ENCODE peak calls at places on chromosome 1, in nine cellular contexts. One of them, this sample, is unnamed.

GRCh38 chr1:183577897-183578470 is 12.3 kb downstream of the NCF2 start:
- DNase-seq in HFF-Myc: no peak
- DNase-seq in HCEC 1CT: no peak
- DNase-seq in RKO: no peak
- DNase-seq in foreskin fibroblast: no peak
- DNase-seq in T-helper 2 cell: no peak
- DNase-seq in GM19239: no peak
- DNase-seq in HEK293T: no peak
- DNase-seq in GM23338: no peak
- DNase-seq in this sample: no peak

GRCh38 chr1:149843302-149844041 is 55.9 kb upstream of the BOLA1 start:
- DNase-seq in HFF-Myc: no peak
- DNase-seq in HCEC 1CT: peak; percentile 0
- DNase-seq in RKO: peak; percentile 48
- DNase-seq in foreskin fibroblast: peak; percentile 32
- DNase-seq in T-helper 2 cell: no peak
- DNase-seq in GM19239: no peak
- DNase-seq in HEK293T: no peak
- DNase-seq in GM23338: peak; percentile 2
- DNase-seq in this sample: peak; percentile 1

GRCh38 chr1:247335871-247336270 is 4.2 kb upstream of the ZNF496 start:
- DNase-seq in HFF-Myc: no peak
- DNase-seq in HCEC 1CT: no peak
- DNase-seq in RKO: no peak
- DNase-seq in foreskin fibroblast: no peak
- DNase-seq in T-helper 2 cell: no peak
- DNase-seq in GM19239: no peak
- DNase-seq in HEK293T: no peak
- DNase-seq in GM23338: peak; percentile 67
- DNase-seq in this sample: no peak

GRCh38 chr1:86258106-86258505 is 101.5 kb upstream of the COL24A1 start:
- DNase-seq in HFF-Myc: no peak
- DNase-seq in HCEC 1CT: peak; percentile 36
- DNase-seq in RKO: no peak
- DNase-seq in foreskin fibroblast: peak; percentile 74
- DNase-seq in T-helper 2 cell: no peak
- DNase-seq in GM19239: no peak
- DNase-seq in HEK293T: no peak
- DNase-seq in GM23338: no peak
- DNase-seq in this sample: no peak

GRCh38 chr1:244636488-244637259 is 16.3 kb upstream of the DESI2 start:
- DNase-seq in HFF-Myc: no peak
- DNase-seq in HCEC 1CT: no peak
- DNase-seq in RKO: no peak
- DNase-seq in foreskin fibroblast: no peak
- DNase-seq in T-helper 2 cell: no peak
- DNase-seq in GM19239: no peak
- DNase-seq in HEK293T: no peak
- DNase-seq in GM23338: peak; percentile 33
- DNase-seq in this sample: no peak

GRCh38 chr1:160942926-160943325 is 11.7 kb downstream of the ITLN2 start:
- DNase-seq in HFF-Myc: no peak
- DNase-seq in HCEC 1CT: no peak
- DNase-seq in RKO: peak; percentile 21
- DNase-seq in foreskin fibroblast: no peak
- DNase-seq in T-helper 2 cell: no peak
- DNase-seq in GM19239: no peak
- DNase-seq in HEK293T: no peak
- DNase-seq in GM23338: peak; percentile 55
- DNase-seq in this sample: no peak

GRCh38 chr1:79079770-79080169 is 73.2 kb upstream of the ADGRL4 start:
- DNase-seq in HFF-Myc: peak; percentile 85
- DNase-seq in HCEC 1CT: peak; percentile 91
- DNase-seq in RKO: peak; percentile 61
- DNase-seq in foreskin fibroblast: peak; percentile 92
- DNase-seq in T-helper 2 cell: no peak
- DNase-seq in GM19239: no peak
- DNase-seq in HEK293T: peak; percentile 22
- DNase-seq in GM23338: peak; percentile 47
- DNase-seq in this sample: no peak

GRCh38 chr1:30756545-30757195 is 904 bp downstream of the LAPTM5 start:
- DNase-seq in HFF-Myc: peak; percentile 77
- DNase-seq in HCEC 1CT: peak; percentile 68
- DNase-seq in RKO: peak; percentile 48
- DNase-seq in foreskin fibroblast: peak; percentile 90
- DNase-seq in T-helper 2 cell: no peak
- DNase-seq in GM19239: no peak
- DNase-seq in HEK293T: no peak
- DNase-seq in GM23338: no peak
- DNase-seq in this sample: peak; percentile 64

GRCh38 chr1:43270421-43271095 is 775 bp downstream of the TMEM125 start:
- DNase-seq in HFF-Myc: no peak
- DNase-seq in HCEC 1CT: no peak
- DNase-seq in RKO: no peak
- DNase-seq in foreskin fibroblast: no peak
- DNase-seq in T-helper 2 cell: no peak
- DNase-seq in GM19239: no peak
- DNase-seq in HEK293T: no peak
- DNase-seq in GM23338: peak; percentile 97
- DNase-seq in this sample: no peak

GRCh38 chr1:2052756-2053155 is 2.5 kb downstream of the PRKCZ start:
- DNase-seq in HFF-Myc: no peak
- DNase-seq in HCEC 1CT: no peak
- DNase-seq in RKO: no peak
- DNase-seq in foreskin fibroblast: no peak
- DNase-seq in T-helper 2 cell: no peak
- DNase-seq in GM19239: no peak
- DNase-seq in HEK293T: no peak
- DNase-seq in GM23338: no peak
- DNase-seq in this sample: no peak

GRCh38 chr1:232193451-232193783 is 436.5 kb downstream of the SIPA1L2 start:
- DNase-seq in HFF-Myc: no peak
- DNase-seq in HCEC 1CT: no peak
- DNase-seq in RKO: no peak
- DNase-seq in foreskin fibroblast: no peak
- DNase-seq in T-helper 2 cell: no peak
- DNase-seq in GM19239: no peak
- DNase-seq in HEK293T: no peak
- DNase-seq in GM23338: no peak
- DNase-seq in this sample: no peak

GRCh38 chr1:16145988-16146887 is 9.6 kb downstream of the EPHA2 start:
- DNase-seq in HFF-Myc: peak; percentile 61
- DNase-seq in HCEC 1CT: peak; percentile 87
- DNase-seq in RKO: peak; percentile 91
- DNase-seq in foreskin fibroblast: peak; percentile 95
- DNase-seq in T-helper 2 cell: no peak
- DNase-seq in GM19239: no peak
- DNase-seq in HEK293T: peak; percentile 65
- DNase-seq in GM23338: peak; percentile 95
- DNase-seq in this sample: no peak

GRCh38 chr1:206963740-206964139 is 6.5 kb downstream of the FCAMR start:
- DNase-seq in HFF-Myc: no peak
- DNase-seq in HCEC 1CT: no peak
- DNase-seq in RKO: no peak
- DNase-seq in foreskin fibroblast: no peak
- DNase-seq in T-helper 2 cell: no peak
- DNase-seq in GM19239: no peak
- DNase-seq in HEK293T: no peak
- DNase-seq in GM23338: no peak
- DNase-seq in this sample: no peak

GRCh38 chr1:105934806-105935205 is 1121.7 kb upstream of the PRMT6 start:
- DNase-seq in HFF-Myc: no peak
- DNase-seq in HCEC 1CT: no peak
- DNase-seq in RKO: no peak
- DNase-seq in foreskin fibroblast: no peak
- DNase-seq in T-helper 2 cell: no peak
- DNase-seq in GM19239: no peak
- DNase-seq in HEK293T: no peak
- DNase-seq in GM23338: no peak
- DNase-seq in this sample: no peak

GRCh38 chr1:20896824-20897223 is 109.7 kb upstream of the HP1BP3 start:
- DNase-seq in HFF-Myc: no peak
- DNase-seq in HCEC 1CT: peak; percentile 36
- DNase-seq in RKO: no peak
- DNase-seq in foreskin fibroblast: peak; percentile 14
- DNase-seq in T-helper 2 cell: no peak
- DNase-seq in GM19239: no peak
- DNase-seq in HEK293T: no peak
- DNase-seq in GM23338: no peak
- DNase-seq in this sample: no peak

GRCh38 chr1:19010503-19010902 is 54.0 kb upstream of the IFFO2 start:
- DNase-seq in HFF-Myc: no peak
- DNase-seq in HCEC 1CT: peak; percentile 45
- DNase-seq in RKO: peak; percentile 12
- DNase-seq in foreskin fibroblast: peak; percentile 13
- DNase-seq in T-helper 2 cell: no peak
- DNase-seq in GM19239: no peak
- DNase-seq in HEK293T: peak; percentile 1
- DNase-seq in GM23338: no peak
- DNase-seq in this sample: no peak

GRCh38 chr1:151988405-151988851 is 5.2 kb downstream of the S100A10 start:
- DNase-seq in HFF-Myc: peak; percentile 89
- DNase-seq in HCEC 1CT: peak; percentile 91
- DNase-seq in RKO: peak; percentile 67
- DNase-seq in foreskin fibroblast: peak; percentile 83
- DNase-seq in T-helper 2 cell: no peak
- DNase-seq in GM19239: no peak
- DNase-seq in HEK293T: no peak
- DNase-seq in GM23338: no peak
- DNase-seq in this sample: no peak

GRCh38 chr1:119429687-119430086 is 14.7 kb downstream of the HSD3B2 start:
- DNase-seq in HFF-Myc: no peak
- DNase-seq in HCEC 1CT: no peak
- DNase-seq in RKO: no peak
- DNase-seq in foreskin fibroblast: no peak
- DNase-seq in T-helper 2 cell: no peak
- DNase-seq in GM19239: no peak
- DNase-seq in HEK293T: no peak
- DNase-seq in GM23338: no peak
- DNase-seq in this sample: no peak

GRCh38 chr1:22886211-22886610 is 86.5 kb downstream of the LACTBL1 start:
- DNase-seq in HFF-Myc: no peak
- DNase-seq in HCEC 1CT: no peak
- DNase-seq in RKO: no peak
- DNase-seq in foreskin fibroblast: peak; percentile 85
- DNase-seq in T-helper 2 cell: no peak
- DNase-seq in GM19239: no peak
- DNase-seq in HEK293T: no peak
- DNase-seq in GM23338: no peak
- DNase-seq in this sample: no peak

GRCh38 chr1:11731719-11732283 is 4.1 kb upstream of the AGTRAP start:
- DNase-seq in HFF-Myc: no peak
- DNase-seq in HCEC 1CT: peak; percentile 64
- DNase-seq in RKO: no peak
- DNase-seq in foreskin fibroblast: peak; percentile 82
- DNase-seq in T-helper 2 cell: no peak
- DNase-seq in GM19239: no peak
- DNase-seq in HEK293T: no peak
- DNase-seq in GM23338: peak; percentile 85
- DNase-seq in this sample: no peak

GRCh38 chr1:245465666-245466065 is 310.9 kb downstream of the KIF26B start:
- DNase-seq in HFF-Myc: no peak
- DNase-seq in HCEC 1CT: no peak
- DNase-seq in RKO: no peak
- DNase-seq in foreskin fibroblast: no peak
- DNase-seq in T-helper 2 cell: no peak
- DNase-seq in GM19239: no peak
- DNase-seq in HEK293T: no peak
- DNase-seq in GM23338: no peak
- DNase-seq in this sample: no peak

GRCh38 chr1:22916469-22916817 is 56.2 kb downstream of the LACTBL1 start:
- DNase-seq in HFF-Myc: no peak
- DNase-seq in HCEC 1CT: no peak
- DNase-seq in RKO: no peak
- DNase-seq in foreskin fibroblast: no peak
- DNase-seq in T-helper 2 cell: no peak
- DNase-seq in GM19239: no peak
- DNase-seq in HEK293T: no peak
- DNase-seq in GM23338: no peak
- DNase-seq in this sample: no peak

GRCh38 chr1:224182057-224182865 is 779 bp upstream of the DEGS1 start:
- DNase-seq in HFF-Myc: no peak
- DNase-seq in HCEC 1CT: no peak
- DNase-seq in RKO: no peak
- DNase-seq in foreskin fibroblast: no peak
- DNase-seq in T-helper 2 cell: peak; percentile 19
- DNase-seq in GM19239: peak; percentile 44
- DNase-seq in HEK293T: no peak
- DNase-seq in GM23338: no peak
- DNase-seq in this sample: peak; percentile 21

GRCh38 chr1:109838838-109839240 is 71.8 kb upstream of the CSF1 start:
- DNase-seq in HFF-Myc: peak; percentile 25
- DNase-seq in HCEC 1CT: peak; percentile 55
- DNase-seq in RKO: peak; percentile 26
- DNase-seq in foreskin fibroblast: peak; percentile 72
- DNase-seq in T-helper 2 cell: no peak
- DNase-seq in GM19239: no peak
- DNase-seq in HEK293T: peak; percentile 13
- DNase-seq in GM23338: no peak
- DNase-seq in this sample: no peak

GRCh38 chr1:38138498-38139233 is 92.1 kb upstream of the POU3F1 start:
- DNase-seq in HFF-Myc: peak; percentile 88
- DNase-seq in HCEC 1CT: peak; percentile 91
- DNase-seq in RKO: peak; percentile 89
- DNase-seq in foreskin fibroblast: peak; percentile 96
- DNase-seq in T-helper 2 cell: no peak
- DNase-seq in GM19239: no peak
- DNase-seq in HEK293T: no peak
- DNase-seq in GM23338: no peak
- DNase-seq in this sample: no peak

GRCh38 chr1:214588963-214589597 is 13.9 kb upstream of the CENPF start:
- DNase-seq in HFF-Myc: no peak
- DNase-seq in HCEC 1CT: peak; percentile 36
- DNase-seq in RKO: no peak
- DNase-seq in foreskin fibroblast: peak; percentile 35
- DNase-seq in T-helper 2 cell: no peak
- DNase-seq in GM19239: no peak
- DNase-seq in HEK293T: no peak
- DNase-seq in GM23338: no peak
- DNase-seq in this sample: no peak

GRCh38 chr1:108200627-108201106 is 524 bp upstream of the SLC25A24 start:
- DNase-seq in HFF-Myc: peak; percentile 40
- DNase-seq in HCEC 1CT: peak; percentile 82
- DNase-seq in RKO: peak; percentile 82
- DNase-seq in foreskin fibroblast: peak; percentile 89
- DNase-seq in T-helper 2 cell: no peak
- DNase-seq in GM19239: no peak
- DNase-seq in HEK293T: peak; percentile 58
- DNase-seq in GM23338: peak; percentile 35
- DNase-seq in this sample: no peak

GRCh38 chr1:101996830-101997485 is at the start of gene OLFM3:
- DNase-seq in HFF-Myc: no peak
- DNase-seq in HCEC 1CT: no peak
- DNase-seq in RKO: no peak
- DNase-seq in foreskin fibroblast: no peak
- DNase-seq in T-helper 2 cell: no peak
- DNase-seq in GM19239: no peak
- DNase-seq in HEK293T: peak; percentile 71
- DNase-seq in GM23338: peak; percentile 84
- DNase-seq in this sample: no peak

GRCh38 chr1:157069596-157069995 is 24.1 kb upstream of the ARHGEF11 start:
- DNase-seq in HFF-Myc: no peak
- DNase-seq in HCEC 1CT: no peak
- DNase-seq in RKO: no peak
- DNase-seq in foreskin fibroblast: no peak
- DNase-seq in T-helper 2 cell: no peak
- DNase-seq in GM19239: no peak
- DNase-seq in HEK293T: no peak
- DNase-seq in GM23338: no peak
- DNase-seq in this sample: no peak

GRCh38 chr1:209653915-209654351 is 1.7 kb upstream of the LAMB3 start:
- DNase-seq in HFF-Myc: no peak
- DNase-seq in HCEC 1CT: no peak
- DNase-seq in RKO: no peak
- DNase-seq in foreskin fibroblast: no peak
- DNase-seq in T-helper 2 cell: no peak
- DNase-seq in GM19239: peak; percentile 40
- DNase-seq in HEK293T: no peak
- DNase-seq in GM23338: no peak
- DNase-seq in this sample: no peak

GRCh38 chr1:167824163-167824794 is 89.7 kb downstream of the ADCY10 start:
- DNase-seq in HFF-Myc: no peak
- DNase-seq in HCEC 1CT: no peak
- DNase-seq in RKO: no peak
- DNase-seq in foreskin fibroblast: no peak
- DNase-seq in T-helper 2 cell: no peak
- DNase-seq in GM19239: no peak
- DNase-seq in HEK293T: no peak
- DNase-seq in GM23338: no peak
- DNase-seq in this sample: no peak